ENCODE peak calls at places on chromosomes 4 and X, in six cellular contexts. Y is cardiac muscle cell; A is activated effector memory CD4-positive, alpha-beta T cell treated with Interleukin-2 at 50 U/mL for 16 hours; W is tibial nerve; D is ecto neural progenitor cell; S is sciatic nerve. E is an unnamed sample.

GRCh38 chrX:151151668-151152267 is 24.6 kb upstream of the GPR50 start:
- DNase-seq in Y (peak; percentile 64), A (no peak), W (peak; percentile 11), D (no peak), S (no peak), E (peak; percentile 59)

GRCh38 chr4:53119685-53120084 is 246.2 kb downstream of the SCFD2 start:
- DNase-seq in Y (peak; percentile 89), A (no peak), W (peak; percentile 41), D (peak; percentile 55), S (no peak), E (peak; percentile 19)

GRCh38 chr4:1405249-1405635 is 1.0 kb downstream of the NKX1-1 start:
- DNase-seq in Y (no peak), A (no peak), W (no peak), D (no peak), S (no peak), E (no peak)

GRCh38 chr4:41976775-41977516 is 4.6 kb upstream of the DCAF4L1 start:
- DNase-seq in Y (no peak), A (no peak), W (no peak), D (no peak), S (no peak), E (no peak)

GRCh38 chr4:182577411-182577810 is 334.2 kb downstream of the TENM3 start:
- DNase-seq in Y (no peak), A (no peak), W (no peak), D (no peak), S (no peak), E (no peak)

GRCh38 chr4:11420327-11420726 is 8.4 kb downstream of the HS3ST1 start:
- DNase-seq in Y (no peak), A (no peak), W (no peak), D (no peak), S (no peak), E (no peak)

GRCh38 chr4:76377922-76378321 is 43.0 kb downstream of the CCDC158 start:
- DNase-seq in Y (peak; percentile 74), A (peak; percentile 11), W (no peak), D (no peak), S (no peak), E (peak; percentile 52)

GRCh38 chr4:26326791-26327190 is 6.0 kb downstream of the RBPJ start:
- DNase-seq in Y (peak; percentile 78), A (no peak), W (no peak), D (no peak), S (no peak), E (no peak)

GRCh38 chr4:162163892-162164759 is at the start of gene FSTL5:
- DNase-seq in Y (peak; percentile 45), A (no peak), W (peak; percentile 34), D (peak; percentile 94), S (peak; percentile 84), E (peak; percentile 3)

GRCh38 chrX:23765868-23766267 is 17.1 kb upstream of the SAT1 start:
- DNase-seq in Y (no peak), A (no peak), W (no peak), D (no peak), S (no peak), E (no peak)

GRCh38 chr4:20773144-20773997 is 73.1 kb downstream of the PACRGL start:
- DNase-seq in Y (peak; percentile 79), A (no peak), W (peak; percentile 63), D (peak; percentile 66), S (peak; percentile 55), E (peak; percentile 62)

GRCh38 chrX:154351183-154352011 is 23.0 kb downstream of the FLNA start:
- DNase-seq in Y (peak; percentile 0), A (peak; percentile 55), W (no peak), D (no peak), S (no peak), E (no peak)

GRCh38 chrX:44071070-44071645 is 98.0 kb upstream of the NDP start:
- DNase-seq in Y (no peak), A (no peak), W (no peak), D (no peak), S (no peak), E (no peak)

GRCh38 chrX:80173261-80173660 is 158.7 kb downstream of the TBX22 start:
- DNase-seq in Y (no peak), A (no peak), W (no peak), D (no peak), S (no peak), E (no peak)

GRCh38 chr4:2246384-2247127 is 4.6 kb upstream of the HAUS3 start:
- DNase-seq in Y (no peak), A (no peak), W (no peak), D (no peak), S (peak; percentile 51), E (no peak)

GRCh38 chr4:101158507-101158906 is 188.8 kb downstream of the PPP3CA start:
- DNase-seq in Y (no peak), A (no peak), W (no peak), D (no peak), S (no peak), E (no peak)

GRCh38 chr4:173560896-173561295 is 30.9 kb upstream of the HAND2 start:
- DNase-seq in Y (no peak), A (no peak), W (no peak), D (no peak), S (no peak), E (no peak)

GRCh38 chrX:14697453-14697852 is 168.1 kb downstream of the GLRA2 start:
- DNase-seq in Y (peak; percentile 7), A (no peak), W (peak; percentile 5), D (peak; percentile 52), S (no peak), E (peak; percentile 20)

GRCh38 chr4:102825261-102826071 is 1.9 kb downstream of the UBE2D3 start:
- DNase-seq in Y (peak; percentile 81), A (no peak), W (peak; percentile 57), D (no peak), S (no peak), E (peak; percentile 76)

GRCh38 chr4:142347241-142347640 is 498.9 kb downstream of the INPP4B start:
- DNase-seq in Y (peak; percentile 43), A (no peak), W (no peak), D (no peak), S (no peak), E (no peak)

GRCh38 chrX:56382278-56382677 is 150.1 kb downstream of the KLF8 start:
- DNase-seq in Y (no peak), A (no peak), W (no peak), D (no peak), S (no peak), E (no peak)

GRCh38 chr4:109125084-109125483 is 177.4 kb downstream of the COL25A1 start:
- DNase-seq in Y (no peak), A (no peak), W (no peak), D (no peak), S (no peak), E (no peak)

GRCh38 chrX:155027509-155028066 is 944 bp downstream of the FUNDC2 start:
- DNase-seq in Y (peak; percentile 91), A (no peak), W (peak; percentile 45), D (no peak), S (no peak), E (peak; percentile 59)

GRCh38 chr4:36285784-36286480 is 4.5 kb downstream of the DTHD1 start:
- DNase-seq in Y (no peak), A (peak; percentile 29), W (no peak), D (no peak), S (no peak), E (no peak)

GRCh38 chrX:7334253-7334935 is 186.4 kb upstream of the PUDP start:
- DNase-seq in Y (peak; percentile 45), A (no peak), W (no peak), D (no peak), S (no peak), E (no peak)

GRCh38 chrX:123975180-123975579 is 13.7 kb downstream of the STAG2 start:
- DNase-seq in Y (peak; percentile 29), A (no peak), W (no peak), D (no peak), S (no peak), E (no peak)

GRCh38 chr4:73066928-73067327 is 2.6 kb downstream of the COX18 start:
- DNase-seq in Y (no peak), A (no peak), W (no peak), D (no peak), S (no peak), E (no peak)

GRCh38 chrX:41408576-41408975 is 38.6 kb upstream of the NYX start:
- DNase-seq in Y (no peak), A (no peak), W (no peak), D (no peak), S (peak; percentile 41), E (no peak)

GRCh38 chrX:109841869-109842579 is 109.0 kb upstream of the ACSL4 start:
- DNase-seq in Y (peak; percentile 42), A (no peak), W (no peak), D (no peak), S (no peak), E (peak; percentile 32)

GRCh38 chr4:128380306-128380705 is 92.7 kb upstream of the PGRMC2 start:
- DNase-seq in Y (no peak), A (no peak), W (no peak), D (no peak), S (no peak), E (no peak)

GRCh38 chr4:60962286-60962685 is 237.8 kb upstream of the ADGRL3 start:
- DNase-seq in Y (no peak), A (no peak), W (no peak), D (no peak), S (no peak), E (no peak)

GRCh38 chr4:169238445-169238844 is 32.3 kb downstream of the SH3RF1 start:
- DNase-seq in Y (peak; percentile 52), A (no peak), W (no peak), D (no peak), S (no peak), E (peak; percentile 73)

E was measured in lung microvascular endothelial cell.